ENCODE peak calls at places on chromosomes 12 and 14, in nine cellular contexts. One of them, this sample, is unnamed. For H3K4me1, the result is how much of the 10 kb centered on the place peaks cover.

GRCh38 chr14:101521978-101522377 is 39.3 kb upstream of the DIO3 start:
- DNase-seq in stomach: no peak
- DNase-seq in sigmoid colon: no peak
- DNase-seq in GM23338: no peak
- DNase-seq in K562: no peak
- DNase-seq in prostate gland: no peak
- DNase-seq in SK-N-SH: no peak
- DNase-seq in HepG2: no peak
- DNase-seq in endothelial cell of umbilical vein: no peak
- DNase-seq in this sample: no peak

GRCh38 chr14:105168496-105168978 is at the start of gene JAG2:
- DNase-seq in stomach: peak
- DNase-seq in sigmoid colon: no peak
- DNase-seq in GM23338: peak
- DNase-seq in K562: no peak
- DNase-seq in prostate gland: peak
- DNase-seq in SK-N-SH: peak
- DNase-seq in HepG2: no peak
- DNase-seq in endothelial cell of umbilical vein: peak
- DNase-seq in this sample: no peak

GRCh38 chr12:15601210-15601800 is 187.9 kb downstream of the EPS8 start:
- DNase-seq in stomach: no peak
- DNase-seq in sigmoid colon: no peak
- DNase-seq in GM23338: no peak
- DNase-seq in K562: no peak
- DNase-seq in prostate gland: no peak
- DNase-seq in SK-N-SH: no peak
- DNase-seq in HepG2: no peak
- DNase-seq in endothelial cell of umbilical vein: no peak
- DNase-seq in this sample: no peak

GRCh38 chr14:71702799-71703198 is 229.4 kb upstream of the RGS6 start:
- DNase-seq in stomach: no peak
- DNase-seq in sigmoid colon: no peak
- DNase-seq in GM23338: no peak
- DNase-seq in K562: no peak
- DNase-seq in prostate gland: no peak
- DNase-seq in SK-N-SH: no peak
- DNase-seq in HepG2: no peak
- DNase-seq in endothelial cell of umbilical vein: peak
- DNase-seq in this sample: no peak

GRCh38 chr14:73777420-73777819 is 63.2 kb upstream of the PNMA1 start:
- DNase-seq in stomach: no peak
- DNase-seq in sigmoid colon: peak
- DNase-seq in GM23338: no peak
- DNase-seq in K562: no peak
- DNase-seq in prostate gland: no peak
- DNase-seq in SK-N-SH: no peak
- DNase-seq in HepG2: no peak
- DNase-seq in endothelial cell of umbilical vein: no peak
- DNase-seq in this sample: no peak

GRCh38 chr14:100132903-100133510 is 26.4 kb downstream of the DEGS2 start:
- DNase-seq in stomach: no peak
- DNase-seq in sigmoid colon: no peak
- DNase-seq in GM23338: no peak
- DNase-seq in K562: no peak
- DNase-seq in prostate gland: no peak
- DNase-seq in SK-N-SH: peak
- DNase-seq in HepG2: no peak
- DNase-seq in endothelial cell of umbilical vein: no peak
- DNase-seq in this sample: no peak

GRCh38 chr14:72503696-72504368 is 390.1 kb downstream of the DPF3 start:
- DNase-seq in stomach: no peak
- DNase-seq in sigmoid colon: no peak
- DNase-seq in GM23338: no peak
- DNase-seq in K562: no peak
- DNase-seq in prostate gland: no peak
- DNase-seq in SK-N-SH: no peak
- DNase-seq in HepG2: no peak
- DNase-seq in endothelial cell of umbilical vein: peak
- DNase-seq in this sample: no peak

GRCh38 chr14:24459331-24459730 is 16.8 kb upstream of the SDR39U1 start:
- DNase-seq in stomach: no peak
- DNase-seq in sigmoid colon: no peak
- DNase-seq in GM23338: no peak
- DNase-seq in K562: no peak
- DNase-seq in prostate gland: no peak
- DNase-seq in SK-N-SH: no peak
- DNase-seq in HepG2: no peak
- DNase-seq in endothelial cell of umbilical vein: no peak
- DNase-seq in this sample: no peak

GRCh38 chr14:29458547-29458946 is 469.1 kb downstream of the PRKD1 start:
- DNase-seq in stomach: no peak
- DNase-seq in sigmoid colon: no peak
- DNase-seq in GM23338: no peak
- DNase-seq in K562: no peak
- DNase-seq in prostate gland: no peak
- DNase-seq in SK-N-SH: no peak
- DNase-seq in HepG2: no peak
- DNase-seq in endothelial cell of umbilical vein: no peak
- DNase-seq in this sample: no peak

GRCh38 chr12:120231316-120232011 is 30.6 kb upstream of the RPLP0 start:
- DNase-seq in stomach: peak
- DNase-seq in sigmoid colon: peak
- DNase-seq in GM23338: peak
- DNase-seq in K562: peak
- DNase-seq in prostate gland: no peak
- DNase-seq in SK-N-SH: no peak
- DNase-seq in HepG2: peak
- DNase-seq in endothelial cell of umbilical vein: peak
- DNase-seq in this sample: no peak

GRCh38 chr14:53619625-53620324 is 336.9 kb downstream of the BMP4 start:
- DNase-seq in stomach: no peak
- DNase-seq in sigmoid colon: no peak
- DNase-seq in GM23338: no peak
- DNase-seq in K562: no peak
- DNase-seq in prostate gland: no peak
- DNase-seq in SK-N-SH: no peak
- DNase-seq in HepG2: no peak
- DNase-seq in endothelial cell of umbilical vein: no peak
- DNase-seq in this sample: no peak

GRCh38 chr12:115584156-115584555 is 693.3 kb downstream of the MED13L start:
- DNase-seq in stomach: no peak
- DNase-seq in sigmoid colon: no peak
- DNase-seq in GM23338: no peak
- DNase-seq in K562: no peak
- DNase-seq in prostate gland: no peak
- DNase-seq in SK-N-SH: no peak
- DNase-seq in HepG2: no peak
- DNase-seq in endothelial cell of umbilical vein: no peak
- DNase-seq in this sample: no peak

GRCh38 chr12:98022961-98023360 is 492.4 kb upstream of the TMPO start:
- DNase-seq in stomach: no peak
- DNase-seq in sigmoid colon: no peak
- DNase-seq in GM23338: no peak
- DNase-seq in K562: no peak
- DNase-seq in prostate gland: no peak
- DNase-seq in SK-N-SH: no peak
- DNase-seq in HepG2: no peak
- DNase-seq in endothelial cell of umbilical vein: no peak
- DNase-seq in this sample: no peak

GRCh38 chr12:63922446-63922845 is 77.9 kb downstream of the SRGAP1 start:
- DNase-seq in stomach: no peak
- DNase-seq in sigmoid colon: no peak
- DNase-seq in GM23338: no peak
- DNase-seq in K562: no peak
- DNase-seq in prostate gland: no peak
- DNase-seq in SK-N-SH: no peak
- DNase-seq in HepG2: peak
- DNase-seq in endothelial cell of umbilical vein: no peak
- DNase-seq in this sample: no peak

GRCh38 chr12:111330800-111331752 is 37.8 kb downstream of the PHETA1 start:
- DNase-seq in stomach: no peak
- DNase-seq in sigmoid colon: no peak
- DNase-seq in GM23338: peak
- DNase-seq in K562: peak
- DNase-seq in prostate gland: no peak
- DNase-seq in SK-N-SH: no peak
- DNase-seq in HepG2: peak
- DNase-seq in endothelial cell of umbilical vein: peak
- DNase-seq in this sample: no peak

GRCh38 chr12:20588057-20588456 is 107.1 kb upstream of the SLCO1C1 start:
- DNase-seq in stomach: no peak
- DNase-seq in sigmoid colon: no peak
- DNase-seq in GM23338: no peak
- DNase-seq in K562: no peak
- DNase-seq in prostate gland: no peak
- DNase-seq in SK-N-SH: peak
- DNase-seq in HepG2: no peak
- DNase-seq in endothelial cell of umbilical vein: no peak
- DNase-seq in this sample: no peak

GRCh38 chr14:64266206-64266605 is 28.0 kb downstream of the ESR2 start:
- DNase-seq in stomach: no peak
- DNase-seq in sigmoid colon: no peak
- DNase-seq in GM23338: no peak
- DNase-seq in K562: no peak
- DNase-seq in prostate gland: no peak
- DNase-seq in SK-N-SH: no peak
- DNase-seq in HepG2: no peak
- DNase-seq in endothelial cell of umbilical vein: peak
- DNase-seq in this sample: no peak

GRCh38 chr14:103070263-103070885 is 13.0 kb upstream of the CDC42BPB start:
- DNase-seq in stomach: no peak
- DNase-seq in sigmoid colon: no peak
- DNase-seq in GM23338: no peak
- DNase-seq in K562: no peak
- DNase-seq in prostate gland: no peak
- DNase-seq in SK-N-SH: no peak
- DNase-seq in HepG2: no peak
- DNase-seq in endothelial cell of umbilical vein: no peak
- DNase-seq in this sample: no peak

GRCh38 chr14:52913271-52913670 is 37.6 kb downstream of the FERMT2 start:
- DNase-seq in stomach: no peak
- DNase-seq in sigmoid colon: no peak
- DNase-seq in GM23338: no peak
- DNase-seq in K562: no peak
- DNase-seq in prostate gland: no peak
- DNase-seq in SK-N-SH: no peak
- DNase-seq in HepG2: no peak
- DNase-seq in endothelial cell of umbilical vein: peak
- DNase-seq in this sample: no peak

GRCh38 chr12:116498471-116498870 is 60.7 kb upstream of the MAP1LC3B2 start:
- DNase-seq in stomach: no peak
- DNase-seq in sigmoid colon: no peak
- DNase-seq in GM23338: no peak
- DNase-seq in K562: no peak
- DNase-seq in prostate gland: no peak
- DNase-seq in SK-N-SH: no peak
- DNase-seq in HepG2: no peak
- DNase-seq in endothelial cell of umbilical vein: no peak
- DNase-seq in this sample: no peak

GRCh38 chr12:108966378-108967151 is 54.3 kb downstream of the SVOP start:
- DNase-seq in stomach: no peak
- DNase-seq in sigmoid colon: no peak
- DNase-seq in GM23338: no peak
- DNase-seq in K562: no peak
- DNase-seq in prostate gland: no peak
- DNase-seq in SK-N-SH: no peak
- DNase-seq in HepG2: no peak
- DNase-seq in endothelial cell of umbilical vein: no peak
- DNase-seq in this sample: no peak

GRCh38 chr12:47776471-47777143 is 3.6 kb downstream of the SLC48A1 start:
- DNase-seq in stomach: no peak
- DNase-seq in sigmoid colon: peak
- DNase-seq in GM23338: no peak
- DNase-seq in K562: no peak
- DNase-seq in prostate gland: no peak
- DNase-seq in SK-N-SH: no peak
- DNase-seq in HepG2: no peak
- DNase-seq in endothelial cell of umbilical vein: no peak
- DNase-seq in this sample: no peak
- H3K4me1 ChIP-seq in stomach: half or more
- H3K4me1 ChIP-seq in sigmoid colon: half or more
- H3K4me1 ChIP-seq in GM23338: under half
- H3K4me1 ChIP-seq in K562: half or more
- H3K4me1 ChIP-seq in prostate gland: under half
- H3K4me1 ChIP-seq in SK-N-SH: under half
- H3K4me1 ChIP-seq in HepG2: under half
- H3K4me1 ChIP-seq in endothelial cell of umbilical vein: under half
- H3K4me1 ChIP-seq in this sample: under half

GRCh38 chr12:32895688-32896437 is 714 bp downstream of the PKP2 start:
- DNase-seq in stomach: peak
- DNase-seq in sigmoid colon: no peak
- DNase-seq in GM23338: peak
- DNase-seq in K562: peak
- DNase-seq in prostate gland: no peak
- DNase-seq in SK-N-SH: no peak
- DNase-seq in HepG2: peak
- DNase-seq in endothelial cell of umbilical vein: no peak
- DNase-seq in this sample: no peak
- TF ChIP-seq POLR2AphosphoS5 in stomach: no peak
- TF ChIP-seq POLR2AphosphoS5 in sigmoid colon: no peak
- TF ChIP-seq POLR2AphosphoS5 in GM23338: no peak
- TF ChIP-seq POLR2AphosphoS5 in K562: no peak
- TF ChIP-seq POLR2AphosphoS5 in prostate gland: no peak
- TF ChIP-seq POLR2AphosphoS5 in SK-N-SH: no peak
- TF ChIP-seq POLR2AphosphoS5 in HepG2: no peak
- TF ChIP-seq POLR2AphosphoS5 in endothelial cell of umbilical vein: no peak
- TF ChIP-seq POLR2AphosphoS5 in this sample: no peak

GRCh38 chr14:20472566-20473206 is 3.5 kb downstream of the PNP start:
- DNase-seq in stomach: no peak
- DNase-seq in sigmoid colon: no peak
- DNase-seq in GM23338: no peak
- DNase-seq in K562: no peak
- DNase-seq in prostate gland: no peak
- DNase-seq in SK-N-SH: no peak
- DNase-seq in HepG2: no peak
- DNase-seq in endothelial cell of umbilical vein: no peak
- DNase-seq in this sample: no peak
- H3K4me1 ChIP-seq in stomach: under half
- H3K4me1 ChIP-seq in sigmoid colon: under half
- H3K4me1 ChIP-seq in GM23338: under half
- H3K4me1 ChIP-seq in K562: under half
- H3K4me1 ChIP-seq in prostate gland: under half
- H3K4me1 ChIP-seq in SK-N-SH: under half
- H3K4me1 ChIP-seq in HepG2: under half
- H3K4me1 ChIP-seq in endothelial cell of umbilical vein: under half
- H3K4me1 ChIP-seq in this sample: under half

DNA sequence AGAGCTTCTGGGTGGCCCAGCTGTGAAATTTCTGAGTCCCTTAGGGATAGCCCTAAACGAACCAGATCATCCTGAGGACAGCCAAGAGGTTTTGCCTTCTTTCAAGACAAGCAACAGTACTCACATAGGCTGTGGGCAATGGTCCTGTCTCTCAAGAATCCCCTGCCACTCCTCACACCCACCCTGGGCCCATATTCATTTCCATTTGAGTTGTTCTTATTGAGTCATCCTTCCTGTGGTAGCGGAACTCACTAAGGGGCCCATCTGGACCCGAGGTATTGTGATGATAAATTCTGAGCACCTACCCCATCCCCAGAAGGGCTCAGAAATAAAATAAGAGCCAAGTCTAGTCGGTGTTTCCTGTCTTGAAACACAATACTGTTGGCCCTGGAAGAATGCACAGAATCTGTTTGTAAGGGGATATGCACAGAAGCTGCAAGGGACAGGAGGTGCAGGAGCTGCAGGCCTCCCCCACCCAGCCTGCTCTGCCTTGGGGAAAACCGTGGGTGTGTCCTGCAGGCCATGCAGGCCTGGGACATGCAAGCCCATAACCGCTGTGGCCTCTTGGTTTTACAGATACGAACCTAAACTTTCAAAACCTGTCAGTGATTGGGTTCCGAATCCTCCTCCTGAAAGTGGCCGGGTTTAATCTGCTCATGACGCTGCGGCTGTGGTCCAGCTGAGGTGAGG is 38.9 kb downstream of the DAD1 start:
- DNase-seq in stomach: no peak
- DNase-seq in sigmoid colon: no peak
- DNase-seq in GM23338: peak
- DNase-seq in K562: no peak
- DNase-seq in prostate gland: no peak
- DNase-seq in SK-N-SH: no peak
- DNase-seq in HepG2: no peak
- DNase-seq in endothelial cell of umbilical vein: peak
- DNase-seq in this sample: no peak
- TF ChIP-seq POLR2AphosphoS5 in stomach: no peak
- TF ChIP-seq POLR2AphosphoS5 in sigmoid colon: no peak
- TF ChIP-seq POLR2AphosphoS5 in GM23338: no peak
- TF ChIP-seq POLR2AphosphoS5 in K562: no peak
- TF ChIP-seq POLR2AphosphoS5 in prostate gland: no peak
- TF ChIP-seq POLR2AphosphoS5 in SK-N-SH: no peak
- TF ChIP-seq POLR2AphosphoS5 in HepG2: no peak
- TF ChIP-seq POLR2AphosphoS5 in endothelial cell of umbilical vein: peak
- TF ChIP-seq POLR2AphosphoS5 in this sample: no peak